ENCODE peak calls at places on chromosomes 11 and 22, in six cellular contexts. X, Z, W, T, H and Y are unnamed samples.

GRCh38 chr11:61035086-61035835 is 63.8 kb downstream of the CD6 start:
- DNase-seq in X (no peak), Z (no peak), W (no peak), T (no peak), H (no peak), Y (no peak)

GRCh38 chr11:2550606-2550970 is 105.8 kb downstream of the KCNQ1 start:
- DNase-seq in X (no peak), Z (no peak), W (no peak), T (no peak), H (peak; percentile 47), Y (no peak)

GRCh38 chr11:35083181-35084061 is 55.5 kb upstream of the CD44 start:
- DNase-seq in X (peak; percentile 46), Z (peak; percentile 42), W (peak; percentile 57), T (peak; percentile 67), H (peak; percentile 70), Y (no peak)

GRCh38 chr11:19087658-19088057 is 27.1 kb upstream of the MRGPRX2 start:
- DNase-seq in X (no peak), Z (no peak), W (no peak), T (no peak), H (no peak), Y (peak; percentile 44)

GRCh38 chr22:20064545-20065262 is 15.3 kb upstream of the DGCR8 start:
- DNase-seq in X (no peak), Z (no peak), W (no peak), T (no peak), H (no peak), Y (no peak)

GRCh38 chr11:59247535-59248227 is 35.0 kb upstream of the MPEG1 start:
- DNase-seq in X (no peak), Z (peak; percentile 45), W (no peak), T (no peak), H (no peak), Y (no peak)

GRCh38 chr11:66369073-66369894 is 2.3 kb downstream of the SLC29A2 start:
- DNase-seq in X (no peak), Z (no peak), W (no peak), T (no peak), H (no peak), Y (no peak)

GRCh38 chr11:34354782-34355181 is 3.0 kb downstream of the ABTB2 start:
- DNase-seq in X (no peak), Z (no peak), W (no peak), T (no peak), H (no peak), Y (no peak)

GRCh38 chr22:41821449-41822030 is 11.4 kb upstream of the SREBF2 start:
- DNase-seq in X (no peak), Z (no peak), W (no peak), T (no peak), H (no peak), Y (no peak)

GRCh38 chr11:21988477-21988876 is 204.4 kb upstream of the ANO5 start:
- DNase-seq in X (no peak), Z (no peak), W (no peak), T (no peak), H (no peak), Y (no peak)

DNA sequence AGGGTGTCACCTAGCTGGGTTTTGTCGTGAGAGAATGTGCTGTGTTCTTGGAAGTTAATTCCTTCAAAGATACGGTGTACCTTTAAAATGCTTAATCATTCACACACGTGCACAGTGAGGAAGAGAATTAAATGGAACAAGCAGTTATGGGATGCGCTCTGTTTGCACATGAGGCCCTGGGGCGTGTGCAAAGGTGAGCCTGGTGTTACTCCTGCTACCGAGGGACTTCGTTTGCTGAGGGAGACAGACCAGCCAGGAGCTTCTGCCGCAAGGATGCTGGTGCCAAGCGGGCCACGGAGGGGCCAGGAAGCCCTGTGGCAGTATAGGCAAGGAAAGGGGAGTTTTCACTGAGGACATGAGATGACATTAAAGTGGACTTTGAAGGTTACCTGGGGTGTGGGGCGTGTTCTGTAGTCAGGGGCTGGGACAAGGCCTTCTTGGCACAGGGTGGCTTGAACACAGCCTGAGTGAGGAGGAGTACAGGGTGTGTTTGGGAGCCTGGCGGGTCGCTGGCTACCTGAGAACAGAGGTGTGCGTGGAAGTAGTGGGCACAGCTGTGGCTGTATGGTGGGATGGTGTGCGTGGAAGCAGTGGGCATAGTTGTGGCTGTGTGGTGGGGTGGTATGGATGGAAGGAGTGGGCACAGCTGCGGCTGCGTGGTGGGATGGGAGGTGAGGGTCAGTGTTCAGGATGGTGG is 13.5 kb downstream of the TBC1D22A start:
- DNase-seq in X (no peak), Z (no peak), W (no peak), T (no peak), H (no peak), Y (no peak)
- H3K27ac ChIP-seq in X (no peak overlapping the region), Z (no peak overlapping the region), W (peak overlapping the region; percentile 87), T (peak overlapping the region; percentile 71), H (no peak overlapping the region), Y (peak overlapping the region; percentile 86)

GRCh38 chr22:31532060-31532459 is 35.7 kb downstream of the SFI1 start:
- DNase-seq in X (no peak), Z (no peak), W (no peak), T (no peak), H (no peak), Y (no peak)
- H3K27ac ChIP-seq in X (no peak overlapping the region), Z (no peak overlapping the region), W (no peak overlapping the region), T (no peak overlapping the region), H (no peak overlapping the region), Y (no peak overlapping the region)

DNA sequence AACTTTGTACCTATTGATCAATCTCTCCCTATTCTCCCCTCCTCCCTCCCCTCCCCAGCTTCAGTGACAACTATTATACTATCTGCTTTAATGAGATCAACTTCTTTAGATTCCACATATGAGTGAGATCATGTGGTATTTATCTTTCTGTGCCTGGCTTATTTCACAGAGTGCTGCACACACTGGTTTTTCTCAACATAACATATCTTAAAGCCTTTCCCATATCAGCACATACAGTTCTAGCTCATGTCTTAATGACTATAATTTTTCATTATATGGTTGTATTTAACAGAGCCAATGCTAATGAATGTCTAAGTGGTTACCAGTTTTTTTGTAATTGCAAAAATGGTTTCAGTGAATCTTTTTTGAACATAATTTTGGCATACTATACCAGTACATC is 340.3 kb upstream of the DDI1 start:
- DNase-seq in X (no peak), Z (no peak), W (no peak), T (no peak), H (no peak), Y (no peak)
- H3K27ac ChIP-seq in X (no peak overlapping the region), Z (no peak overlapping the region), W (no peak overlapping the region), T (no peak overlapping the region), H (no peak overlapping the region), Y (no peak overlapping the region)

GRCh38 chr22:37244922-37245722 is 1.1 kb upstream of the RAC2 start:
- DNase-seq in X (no peak), Z (no peak), W (no peak), T (no peak), H (peak; percentile 8), Y (no peak)
- H3K27ac ChIP-seq in X (no peak overlapping the region), Z (no peak overlapping the region), W (no peak overlapping the region), T (peak overlapping the region; percentile 96), H (peak overlapping the region; percentile 73), Y (no peak overlapping the region)

GRCh38 chr11:8335683-8336082 is 72.0 kb upstream of the LMO1 start:
- DNase-seq in X (no peak), Z (no peak), W (no peak), T (no peak), H (no peak), Y (no peak)
- H3K27ac ChIP-seq in X (no peak overlapping the region), Z (no peak overlapping the region), W (no peak overlapping the region), T (no peak overlapping the region), H (no peak overlapping the region), Y (no peak overlapping the region)

GRCh38 chr11:130246270-130246669 is 68.4 kb downstream of the ZBTB44 start:
- DNase-seq in X (no peak), Z (no peak), W (no peak), T (no peak), H (no peak), Y (no peak)

GRCh38 chr11:130246719-130247118 is 68.0 kb downstream of the ZBTB44 start:
- DNase-seq in X (no peak), Z (no peak), W (no peak), T (no peak), H (no peak), Y (no peak)

GRCh38 chr11:130244851-130245250 is 69.9 kb downstream of the ZBTB44 start:
- DNase-seq in X (no peak), Z (no peak), W (no peak), T (no peak), H (no peak), Y (no peak)

GRCh38 chr11:130247289-130247688 is 67.4 kb downstream of the ZBTB44 start:
- DNase-seq in X (no peak), Z (no peak), W (no peak), T (no peak), H (no peak), Y (no peak)

GRCh38 chr11:130249371-130249770 is 65.3 kb downstream of the ZBTB44 start:
- DNase-seq in X (no peak), Z (no peak), W (no peak), T (no peak), H (no peak), Y (no peak)
- H3K27ac ChIP-seq in X (no peak overlapping the region), Z (no peak overlapping the region), W (no peak overlapping the region), T (no peak overlapping the region), H (no peak overlapping the region), Y (no peak overlapping the region)

GRCh38 chr11:104043137-104043536 is 6.7 kb downstream of the DDI1 start:
- DNase-seq in X (no peak), Z (no peak), W (no peak), T (no peak), H (no peak), Y (no peak)
- H3K27ac ChIP-seq in X (no peak overlapping the region), Z (no peak overlapping the region), W (no peak overlapping the region), T (no peak overlapping the region), H (no peak overlapping the region), Y (no peak overlapping the region)

GRCh38 chr11:121889931-121890330 is 226.1 kb downstream of the BLID start:
- DNase-seq in X (no peak), Z (no peak), W (peak; percentile 15), T (no peak), H (no peak), Y (no peak)
- H3K27ac ChIP-seq in X (no peak overlapping the region), Z (no peak overlapping the region), W (no peak overlapping the region), T (no peak overlapping the region), H (no peak overlapping the region), Y (no peak overlapping the region)

DNA sequence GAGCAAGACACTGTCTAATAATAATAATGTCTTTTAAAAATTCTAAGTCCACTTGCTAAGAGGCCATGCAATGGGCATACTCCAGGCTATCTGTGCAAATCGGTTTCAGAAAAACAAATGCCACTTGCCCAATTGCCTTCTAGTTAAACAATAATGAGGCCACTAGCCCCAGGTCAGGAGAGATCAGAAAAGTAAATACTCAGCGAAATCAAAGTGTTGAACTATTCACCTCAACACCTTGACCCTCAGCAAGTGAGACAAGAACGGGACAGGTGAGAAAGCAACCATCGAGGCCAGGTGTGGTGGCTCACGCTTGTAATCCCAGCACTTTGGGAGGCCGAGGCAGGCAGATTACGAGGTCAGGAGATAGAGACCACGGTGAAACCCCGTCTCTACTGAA is 72.3 kb upstream of the SYN3 start:
- DNase-seq in X (no peak), Z (no peak), W (no peak), T (no peak), H (no peak), Y (no peak)
- H3K27ac ChIP-seq in X (no peak overlapping the region), Z (no peak overlapping the region), W (no peak overlapping the region), T (no peak overlapping the region), H (no peak overlapping the region), Y (no peak overlapping the region)

GRCh38 chr22:39319284-39320170 is at the start of gene RPL3:
- DNase-seq in X (peak; percentile 99), Z (peak; percentile 97), W (peak; percentile 86), T (peak; percentile 98), H (peak; percentile 97), Y (peak; percentile 78)
- H3K27ac ChIP-seq in X (peak within 1 kb of the TSS; percentile 100), Z (peak within 1 kb of the TSS; percentile 96), W (peak within 1 kb of the TSS; percentile 99), T (peak within 1 kb of the TSS; percentile 88), H (peak within 1 kb of the TSS; percentile 98), Y (peak within 1 kb of the TSS; percentile 98)